ENCODE peak calls at places on chromosome 12, in six cellular contexts. P is posterior cingulate gyrus; N is ecto neural progenitor cell; C is upper lobe of right lung; G is activated naive CD8-positive, alpha-beta T cell treated with anti-CD3 and anti-CD28 coated beads, Interleukin-2, amount 50 U/mL, for 16 hours; I is ACHN. D is an unnamed sample.
A peak's percentile ranks its signal among the peaks of the same experiment; 100 is the strongest.

GRCh38 chr12:108734200-108734906 is 3.0 kb upstream of the CORO1C start:
- DNase-seq in C (no peak), N (no peak), I (peak; percentile 100), P (no peak), G (no peak), D (no peak)

GRCh38 chr12:21939435-21939834 is 1.8 kb downstream of the ABCC9 start:
- DNase-seq in C (no peak), I (no peak), N (no peak), P (no peak), G (no peak), D (no peak)

GRCh38 chr12:2326470-2326869 is 273.7 kb downstream of the CACNA1C start:
- DNase-seq in I (no peak), N (no peak), C (no peak), P (no peak), G (no peak), D (no peak)

GRCh38 chr12:59632408-59632807 is 36.6 kb downstream of the SLC16A7 start:
- DNase-seq in P (no peak), N (no peak), C (no peak), I (no peak), G (no peak), D (no peak)

GRCh38 chr12:67826946-67827719 is 162.1 kb upstream of the IFNG-AS1 start:
- DNase-seq in I (peak; percentile 72), G (no peak), N (no peak), C (no peak), P (no peak), D (no peak)

GRCh38 chr12:131817241-131817640 is 11.0 kb upstream of the MMP17 start:
- DNase-seq in C (no peak), G (no peak), N (no peak), P (no peak), I (no peak), D (no peak)

GRCh38 chr12:58177366-58177765 is 236.0 kb downstream of the ATP23 start:
- DNase-seq in I (no peak), P (no peak), C (no peak), N (no peak), G (no peak), D (no peak)

GRCh38 chr12:90978117-90978770 is 23.3 kb upstream of the CCER1 start:
- DNase-seq in C (no peak), P (peak; percentile 25), I (peak; percentile 79), G (no peak), N (no peak), D (no peak)

GRCh38 chr12:12788675-12789368 is 3.4 kb downstream of the APOLD1 start:
- DNase-seq in I (peak; percentile 88), N (peak; percentile 76), G (peak; percentile 15), C (no peak), P (no peak), D (peak; percentile 78)

GRCh38 chr12:130281157-130281799 is 56.4 kb upstream of the PIWIL1 start:
- DNase-seq in P (no peak), I (peak; percentile 20), N (peak; percentile 84), C (no peak), G (no peak), D (no peak)

GRCh38 chr12:104910196-104910840 is 47.8 kb downstream of the SLC41A2 start:
- DNase-seq in I (no peak), P (no peak), N (no peak), C (no peak), G (no peak), D (no peak)